ENCODE peak calls at places on chromosomes 16 and 17, in four cellular contexts. X is gastrocnemius medialis, I is astrocyte, U is heart right ventricle. S is an unnamed sample. For H3K27me3 and H3K4me1, the result is how much of the 10 kb centered on the place peaks cover.

GRCh38 chr17:8859029-8859803 is 8.3 kb downstream of the PIK3R6 start:
- DNase-seq in X (no peak), U (no peak), I (peak), S (no peak)

GRCh38 chr16:73323880-73324279 is 276.0 kb upstream of the ZFHX3 start:
- DNase-seq in U (peak), I (no peak), X (peak), S (no peak)

GRCh38 chr16:20203277-20203676 is 124.0 kb downstream of the GP2 start:
- DNase-seq in X (no peak), U (no peak), I (no peak), S (no peak)

GRCh38 chr16:6081320-6081976 is 983.9 kb upstream of the EEF2KMT start:
- DNase-seq in X (no peak), U (peak), I (peak), S (no peak)

GRCh38 chr16:68668266-68668665 is 23.2 kb downstream of the CDH3 start:
- DNase-seq in X (no peak), I (no peak), U (no peak), S (no peak)

GRCh38 chr16:73037845-73038570 is 9.9 kb downstream of the ZFHX3 start:
- DNase-seq in X (no peak), U (no peak), I (no peak), S (no peak)

GRCh38 chr17:18246880-18247612 is 11.5 kb downstream of the FLII start:
- DNase-seq in I (no peak), X (no peak), U (peak), S (peak)

GRCh38 chr17:39754161-39754957 is 16.6 kb downstream of the GRB7 start:
- DNase-seq in I (peak), U (peak), X (peak), S (peak)

GRCh38 chr16:8901318-8901861 is 19.2 kb downstream of the LITAFD start:
- DNase-seq in X (no peak), U (no peak), I (no peak), S (no peak)

GRCh38 chr17:17315142-17315821 is 12.1 kb downstream of the NT5M start:
- DNase-seq in U (no peak), I (no peak), X (no peak), S (no peak)

GRCh38 chr16:57753448-57754353 is 18.1 kb downstream of the KATNB1 start:
- DNase-seq in U (no peak), I (no peak), X (no peak), S (peak)

GRCh38 chr17:55426851-55427586 is 5.4 kb upstream of the MMD start:
- DNase-seq in I (no peak), X (no peak), U (no peak), S (no peak)

GRCh38 chr16:23339781-23340180 is 37.7 kb downstream of the SCNN1B start:
- DNase-seq in X (no peak), U (no peak), I (no peak), S (no peak)

GRCh38 chr17:8315740-8316217 is 5.7 kb downstream of the ARHGEF15 start:
- DNase-seq in U (no peak), I (no peak), X (no peak), S (no peak)

GRCh38 chr16:85861095-85861825 is 37.7 kb upstream of the IRF8 start:
- DNase-seq in X (no peak), U (no peak), I (no peak), S (no peak)

GRCh38 chr16:82451449-82451848 is 175.3 kb upstream of the CDH13 start:
- DNase-seq in X (no peak), U (no peak), I (no peak), S (no peak)

GRCh38 chr17:35286120-35286781 is 43.4 kb downstream of the SLFN5 start:
- DNase-seq in X (no peak), I (no peak), U (no peak), S (no peak)

GRCh38 chr16:85107532-85107931 is 4.7 kb downstream of the CIBAR2 start:
- DNase-seq in X (no peak), I (no peak), U (no peak), S (no peak)

GRCh38 chr17:70479779-70480178 is 310.4 kb downstream of the KCNJ2 start:
- DNase-seq in I (no peak), U (no peak), X (no peak), S (no peak)

GRCh38 chr17:80182118-80182844 is 12.5 kb downstream of the CARD14 start:
- DNase-seq in U (no peak), I (no peak), X (no peak), S (no peak)
- H3K27me3 ChIP-seq in U (under half), I (under half), X (under half), S (under half)

DNA sequence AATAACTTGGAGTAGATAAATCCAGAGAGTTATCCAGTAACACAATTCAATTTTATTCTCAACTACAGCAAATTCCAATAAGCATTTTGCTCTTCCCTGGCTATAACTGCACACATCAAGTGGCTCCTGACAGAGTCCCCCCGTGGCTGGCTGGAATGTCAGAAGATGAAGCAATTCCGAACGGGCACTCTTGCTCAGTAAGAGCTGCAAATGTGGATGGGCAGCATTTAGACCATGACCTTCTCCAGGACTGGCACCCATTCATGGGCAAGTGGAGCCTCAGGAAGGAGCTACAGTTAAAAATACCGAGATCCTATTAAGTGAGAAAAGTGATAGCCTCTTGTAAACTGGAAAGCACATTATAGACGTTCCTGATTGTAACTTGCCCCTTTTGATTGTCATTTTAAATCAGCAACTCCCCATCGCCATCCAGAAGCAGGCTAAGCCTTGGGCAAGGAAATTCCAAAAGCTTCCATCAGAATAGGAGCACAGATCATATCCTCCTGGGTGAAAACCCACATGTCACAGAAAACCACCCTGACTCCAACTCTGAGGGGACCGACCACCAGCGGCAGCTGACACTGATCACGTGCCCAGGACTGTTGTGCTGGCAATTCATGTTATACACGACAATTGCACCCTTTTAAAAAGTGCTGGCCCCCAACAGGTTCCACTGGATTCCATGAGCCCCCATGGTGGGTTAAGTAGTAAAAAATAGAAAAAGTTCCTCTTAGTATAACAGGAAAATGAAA is 7.1 kb downstream of the UBE2O start:
- DNase-seq in X (no peak), U (no peak), I (no peak), S (no peak)
- H3K4me1 ChIP-seq in X (under half), U (half or more), I (under half), S (under half)

GRCh38 chr16:11669380-11670146 is 1.3 kb downstream of the SNN start:
- DNase-seq in U (peak), I (no peak), X (no peak), S (peak)

GRCh38 chr16:11667221-11667823 is 933 bp upstream of the SNN start:
- DNase-seq in U (no peak), I (no peak), X (no peak), S (no peak)

GRCh38 chr16:11667824-11668589 is at the start of gene SNN:
- DNase-seq in I (peak), U (peak), X (peak), S (peak)

GRCh38 chr16:11670171-11671131 is 2.2 kb downstream of the SNN start:
- DNase-seq in X (no peak), U (no peak), I (no peak), S (peak)

DNA sequence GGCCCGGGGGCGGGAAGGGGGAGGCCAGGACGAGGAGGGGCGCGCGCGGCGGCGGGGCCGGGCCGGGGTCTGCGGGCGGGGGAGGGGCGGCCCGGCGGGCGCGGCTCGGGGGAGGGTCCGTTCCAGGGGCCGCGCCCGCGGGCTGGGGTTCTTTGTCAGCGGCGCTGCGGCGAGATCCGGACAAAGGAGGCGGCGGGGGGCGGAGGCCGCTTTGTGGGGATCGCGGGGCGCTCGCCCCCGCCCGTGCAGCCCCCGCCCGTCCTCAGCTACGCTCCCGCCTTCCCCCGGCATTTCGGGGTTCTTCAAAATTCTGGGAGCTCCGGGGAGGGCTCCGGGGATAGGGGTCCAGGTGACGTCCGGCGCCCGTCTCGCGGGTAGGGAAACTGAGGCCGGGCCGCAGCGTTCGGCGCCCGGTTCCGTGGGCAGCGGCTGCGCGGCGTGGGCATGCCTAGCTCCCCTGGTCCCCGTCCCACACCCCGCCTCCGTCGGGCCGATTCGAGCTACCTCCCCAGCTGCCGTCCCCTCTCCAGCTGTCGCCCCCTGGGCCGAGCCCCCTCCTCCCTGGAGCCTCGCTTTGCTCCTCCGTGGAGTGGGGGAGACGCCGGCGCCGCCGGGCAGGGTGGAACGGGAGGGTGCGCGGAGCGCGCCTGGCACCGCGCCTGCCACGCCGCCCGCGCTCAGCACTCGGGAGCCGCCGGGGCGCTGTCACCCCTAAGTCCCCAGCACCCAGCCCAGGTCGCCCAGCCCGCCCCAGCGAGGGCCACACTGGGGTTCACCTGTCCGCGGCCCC is 530 bp downstream of the SNN start:
- DNase-seq in I (no peak), U (no peak), X (no peak), S (peak)
- H3K27me3 ChIP-seq in I (under half), U (under half), X (under half), S (under half)

DNA sequence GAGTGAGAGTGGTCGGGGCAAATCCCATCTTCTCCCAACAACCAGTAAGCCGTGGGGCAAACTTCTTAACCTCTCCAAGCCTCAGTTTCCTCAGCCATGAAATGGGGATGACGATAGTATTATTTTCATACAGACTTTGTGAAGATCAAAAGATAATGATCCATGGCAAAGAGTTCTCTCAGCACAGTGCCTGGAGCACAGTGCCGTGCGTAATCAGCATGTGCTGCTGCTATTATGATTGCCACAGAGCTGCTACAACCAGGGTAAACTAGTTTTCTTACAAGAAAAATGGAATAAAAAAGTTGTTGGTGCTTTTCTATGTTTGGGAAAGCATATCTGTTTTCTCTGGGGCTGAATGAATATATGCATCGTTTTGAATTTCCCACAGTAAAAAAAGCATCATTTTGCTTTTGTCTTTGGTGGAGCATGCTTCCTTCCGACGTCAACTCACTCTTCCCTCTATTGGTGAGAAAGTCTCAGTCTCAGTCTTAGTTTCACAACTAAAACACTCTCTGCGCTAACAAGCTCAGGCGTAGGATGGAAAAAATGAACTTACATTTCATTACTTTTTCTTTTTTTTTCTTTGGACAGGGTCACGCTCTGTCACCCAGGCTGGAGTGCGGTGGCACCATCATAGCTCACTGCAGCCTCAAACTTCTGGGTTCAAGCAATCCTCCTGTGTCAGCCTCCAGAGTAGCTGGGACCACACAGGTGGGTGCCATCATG is 37.2 kb downstream of the CDK5R1 start:
- DNase-seq in I (no peak), U (no peak), X (no peak), S (no peak)
- H3K4me1 ChIP-seq in I (under half), U (under half), X (under half), S (under half)

DNA sequence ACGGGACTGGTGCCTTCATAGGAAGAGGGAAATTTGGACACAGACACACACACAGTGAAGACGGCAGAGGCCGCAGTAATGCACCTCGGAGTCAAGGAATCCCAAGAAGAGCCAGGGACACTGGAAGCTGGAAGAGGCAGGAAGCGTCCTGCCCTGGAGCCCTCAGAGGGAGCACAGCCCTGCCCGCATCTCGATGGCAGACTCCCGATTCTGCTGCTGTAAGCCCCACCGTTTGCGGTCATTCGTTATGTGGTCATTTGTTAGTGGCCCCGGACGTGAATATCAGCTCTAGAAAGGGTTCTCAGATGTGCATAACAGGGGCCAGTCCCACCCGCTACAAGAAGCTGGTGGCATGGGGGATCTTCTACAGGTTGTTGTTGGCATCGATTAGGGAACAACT is 316.6 kb downstream of the FOXL1 start:
- DNase-seq in U (no peak), I (no peak), X (no peak), S (no peak)
- H3K27me3 ChIP-seq in U (under half), I (under half), X (under half), S (under half)

GRCh38 chr16:69725480-69726312 is 664 bp downstream of the NQO1 start:
- DNase-seq in X (no peak), U (no peak), I (no peak), S (no peak)
- H3K4me1 ChIP-seq in X (under half), U (under half), I (under half), S (under half)